ENCODE peak calls at places on chromosomes 2 and 18, in seven cellular contexts. One of them, this sample, is unnamed.

GRCh38 chr2:197708331-197708730 is 3.2 kb downstream of the MARS2 start:
- DNase-seq in transverse colon: no peak
- DNase-seq in stomach: no peak
- DNase-seq in K562: no peak
- DNase-seq in endothelial cell of umbilical vein: peak
- DNase-seq in spleen: no peak
- DNase-seq in prostate gland: no peak
- DNase-seq in this sample: no peak

GRCh38 chr2:163610817-163611556 is 124.8 kb downstream of the FIGN start:
- DNase-seq in transverse colon: no peak
- DNase-seq in stomach: no peak
- DNase-seq in K562: no peak
- DNase-seq in endothelial cell of umbilical vein: no peak
- DNase-seq in spleen: no peak
- DNase-seq in prostate gland: peak
- DNase-seq in this sample: no peak

GRCh38 chr2:181465686-181466375 is 8.6 kb downstream of the ITGA4 start:
- DNase-seq in transverse colon: no peak
- DNase-seq in stomach: no peak
- DNase-seq in K562: no peak
- DNase-seq in endothelial cell of umbilical vein: no peak
- DNase-seq in spleen: no peak
- DNase-seq in prostate gland: no peak
- DNase-seq in this sample: no peak

GRCh38 chr18:73613706-73614340 is 533.8 kb downstream of the FBXO15 start:
- DNase-seq in transverse colon: no peak
- DNase-seq in stomach: no peak
- DNase-seq in K562: no peak
- DNase-seq in endothelial cell of umbilical vein: no peak
- DNase-seq in spleen: no peak
- DNase-seq in prostate gland: no peak
- DNase-seq in this sample: no peak

GRCh38 chr2:163210430-163210918 is 371.9 kb upstream of the KCNH7 start:
- DNase-seq in transverse colon: no peak
- DNase-seq in stomach: no peak
- DNase-seq in K562: no peak
- DNase-seq in endothelial cell of umbilical vein: no peak
- DNase-seq in spleen: no peak
- DNase-seq in prostate gland: no peak
- DNase-seq in this sample: no peak

GRCh38 chr18:37698508-37699035 is 133.0 kb upstream of the CELF4 start:
- DNase-seq in transverse colon: no peak
- DNase-seq in stomach: no peak
- DNase-seq in K562: no peak
- DNase-seq in endothelial cell of umbilical vein: no peak
- DNase-seq in spleen: no peak
- DNase-seq in prostate gland: no peak
- DNase-seq in this sample: no peak

GRCh38 chr2:181104512-181105121 is 124.2 kb downstream of the UBE2E3 start:
- DNase-seq in transverse colon: peak
- DNase-seq in stomach: no peak
- DNase-seq in K562: peak
- DNase-seq in endothelial cell of umbilical vein: peak
- DNase-seq in spleen: no peak
- DNase-seq in prostate gland: peak
- DNase-seq in this sample: no peak

GRCh38 chr2:143684731-143685364 is 555.6 kb downstream of the ARHGAP15 start:
- DNase-seq in transverse colon: no peak
- DNase-seq in stomach: no peak
- DNase-seq in K562: no peak
- DNase-seq in endothelial cell of umbilical vein: no peak
- DNase-seq in spleen: no peak
- DNase-seq in prostate gland: no peak
- DNase-seq in this sample: no peak

GRCh38 chr2:189161894-189162293 is 17.7 kb downstream of the COL5A2 start:
- DNase-seq in transverse colon: no peak
- DNase-seq in stomach: no peak
- DNase-seq in K562: no peak
- DNase-seq in endothelial cell of umbilical vein: no peak
- DNase-seq in spleen: no peak
- DNase-seq in prostate gland: no peak
- DNase-seq in this sample: no peak

GRCh38 chr2:182186132-182186735 is 200.6 kb downstream of the PPP1R1C start:
- DNase-seq in transverse colon: no peak
- DNase-seq in stomach: no peak
- DNase-seq in K562: peak
- DNase-seq in endothelial cell of umbilical vein: peak
- DNase-seq in spleen: no peak
- DNase-seq in prostate gland: no peak
- DNase-seq in this sample: no peak

GRCh38 chr2:18991177-18992168 is 366.9 kb downstream of the OSR1 start:
- DNase-seq in transverse colon: peak
- DNase-seq in stomach: peak
- DNase-seq in K562: no peak
- DNase-seq in endothelial cell of umbilical vein: peak
- DNase-seq in spleen: no peak
- DNase-seq in prostate gland: peak
- DNase-seq in this sample: no peak

GRCh38 chr2:234339016-234339415 is 157.9 kb downstream of the ARL4C start:
- DNase-seq in transverse colon: no peak
- DNase-seq in stomach: no peak
- DNase-seq in K562: no peak
- DNase-seq in endothelial cell of umbilical vein: no peak
- DNase-seq in spleen: no peak
- DNase-seq in prostate gland: no peak
- DNase-seq in this sample: no peak

DNA sequence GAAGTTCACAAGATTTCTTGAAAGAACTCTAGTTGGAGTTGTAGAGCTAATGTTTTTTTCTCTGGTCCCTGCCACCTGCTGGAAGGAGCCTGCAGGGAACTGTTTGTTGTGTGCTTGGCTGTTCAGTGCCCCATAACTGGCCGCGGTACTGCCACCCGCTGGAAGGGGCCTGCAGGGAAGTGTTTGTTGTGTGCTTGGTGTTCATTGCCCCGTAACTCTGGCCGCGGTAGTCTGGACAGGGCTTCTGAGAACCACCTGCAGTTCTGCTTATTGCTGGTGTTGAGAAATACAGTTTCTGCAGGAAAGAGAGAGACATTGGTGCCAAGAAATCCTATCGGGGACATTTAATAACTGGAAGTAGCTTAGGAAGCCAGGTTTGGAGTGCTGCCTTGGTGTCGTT is 58.1 kb downstream of the AGAP1 start:
- DNase-seq in transverse colon: peak
- DNase-seq in stomach: peak
- DNase-seq in K562: peak
- DNase-seq in endothelial cell of umbilical vein: peak
- DNase-seq in spleen: peak
- DNase-seq in prostate gland: peak
- DNase-seq in this sample: no peak
- TF ChIP-seq POLR2AphosphoS5 in transverse colon: no peak
- TF ChIP-seq POLR2AphosphoS5 in stomach: peak
- TF ChIP-seq POLR2AphosphoS5 in K562: no peak
- TF ChIP-seq POLR2AphosphoS5 in endothelial cell of umbilical vein: no peak
- TF ChIP-seq POLR2AphosphoS5 in spleen: no peak
- TF ChIP-seq POLR2AphosphoS5 in prostate gland: peak
- TF ChIP-seq POLR2AphosphoS5 in this sample: no peak

GRCh38 chr2:130355578-130356431 is at the start of gene PTPN18:
- DNase-seq in transverse colon: peak
- DNase-seq in stomach: peak
- DNase-seq in K562: peak
- DNase-seq in endothelial cell of umbilical vein: peak
- DNase-seq in spleen: peak
- DNase-seq in prostate gland: peak
- DNase-seq in this sample: peak
- TF ChIP-seq POLR2A in transverse colon: peak
- TF ChIP-seq POLR2A in stomach: no peak
- TF ChIP-seq POLR2A in K562: peak
- TF ChIP-seq POLR2A in endothelial cell of umbilical vein: peak
- TF ChIP-seq POLR2A in spleen: no peak
- TF ChIP-seq POLR2A in prostate gland: peak
- TF ChIP-seq POLR2A in this sample: peak

GRCh38 chr2:60552096-60552850 is 1.2 kb downstream of the BCL11A start:
- DNase-seq in transverse colon: no peak
- DNase-seq in stomach: no peak
- DNase-seq in K562: no peak
- DNase-seq in endothelial cell of umbilical vein: peak
- DNase-seq in spleen: peak
- DNase-seq in prostate gland: no peak
- DNase-seq in this sample: no peak
- TF ChIP-seq POLR2AphosphoS5 in transverse colon: no peak
- TF ChIP-seq POLR2AphosphoS5 in stomach: no peak
- TF ChIP-seq POLR2AphosphoS5 in K562: no peak
- TF ChIP-seq POLR2AphosphoS5 in endothelial cell of umbilical vein: no peak
- TF ChIP-seq POLR2AphosphoS5 in spleen: peak
- TF ChIP-seq POLR2AphosphoS5 in prostate gland: no peak
- TF ChIP-seq POLR2AphosphoS5 in this sample: no peak

GRCh38 chr18:24015897-24016631 is 1.5 kb downstream of the TTC39C start:
- DNase-seq in transverse colon: no peak
- DNase-seq in stomach: no peak
- DNase-seq in K562: no peak
- DNase-seq in endothelial cell of umbilical vein: no peak
- DNase-seq in spleen: no peak
- DNase-seq in prostate gland: no peak
- DNase-seq in this sample: no peak

GRCh38 chr18:24014986-24015896 is 687 bp downstream of the TTC39C start:
- DNase-seq in transverse colon: peak
- DNase-seq in stomach: peak
- DNase-seq in K562: no peak
- DNase-seq in endothelial cell of umbilical vein: peak
- DNase-seq in spleen: peak
- DNase-seq in prostate gland: peak
- DNase-seq in this sample: peak

GRCh38 chr18:24016643-24017042 is 2.1 kb downstream of the TTC39C start:
- DNase-seq in transverse colon: no peak
- DNase-seq in stomach: no peak
- DNase-seq in K562: no peak
- DNase-seq in endothelial cell of umbilical vein: peak
- DNase-seq in spleen: no peak
- DNase-seq in prostate gland: no peak
- DNase-seq in this sample: no peak

GRCh38 chr18:24013061-24013460 is 1.5 kb upstream of the TTC39C start:
- DNase-seq in transverse colon: no peak
- DNase-seq in stomach: no peak
- DNase-seq in K562: no peak
- DNase-seq in endothelial cell of umbilical vein: no peak
- DNase-seq in spleen: no peak
- DNase-seq in prostate gland: no peak
- DNase-seq in this sample: no peak

GRCh38 chr18:24014062-24014985 is at the start of gene TTC39C:
- DNase-seq in transverse colon: peak
- DNase-seq in stomach: peak
- DNase-seq in K562: peak
- DNase-seq in endothelial cell of umbilical vein: peak
- DNase-seq in spleen: peak
- DNase-seq in prostate gland: peak
- DNase-seq in this sample: peak
- TF ChIP-seq POLR2A in transverse colon: peak
- TF ChIP-seq POLR2A in stomach: no peak
- TF ChIP-seq POLR2A in K562: no peak
- TF ChIP-seq POLR2A in endothelial cell of umbilical vein: no peak
- TF ChIP-seq POLR2A in spleen: no peak
- TF ChIP-seq POLR2A in prostate gland: no peak
- TF ChIP-seq POLR2A in this sample: peak

GRCh38 chr2:231662028-231662810 is 46.1 kb upstream of the PTMA start:
- DNase-seq in transverse colon: peak
- DNase-seq in stomach: peak
- DNase-seq in K562: peak
- DNase-seq in endothelial cell of umbilical vein: peak
- DNase-seq in spleen: peak
- DNase-seq in prostate gland: peak
- DNase-seq in this sample: peak
- TF ChIP-seq POLR2AphosphoS5 in transverse colon: peak
- TF ChIP-seq POLR2AphosphoS5 in stomach: peak
- TF ChIP-seq POLR2AphosphoS5 in K562: no peak
- TF ChIP-seq POLR2AphosphoS5 in endothelial cell of umbilical vein: peak
- TF ChIP-seq POLR2AphosphoS5 in spleen: peak
- TF ChIP-seq POLR2AphosphoS5 in prostate gland: peak
- TF ChIP-seq POLR2AphosphoS5 in this sample: peak

GRCh38 chr2:120736955-120737801 is 1.5 kb downstream of the GLI2 start:
- DNase-seq in transverse colon: no peak
- DNase-seq in stomach: peak
- DNase-seq in K562: no peak
- DNase-seq in endothelial cell of umbilical vein: no peak
- DNase-seq in spleen: peak
- DNase-seq in prostate gland: peak
- DNase-seq in this sample: no peak
- TF ChIP-seq POLR2A in transverse colon: no peak
- TF ChIP-seq POLR2A in stomach: no peak
- TF ChIP-seq POLR2A in K562: no peak
- TF ChIP-seq POLR2A in endothelial cell of umbilical vein: no peak
- TF ChIP-seq POLR2A in spleen: no peak
- TF ChIP-seq POLR2A in prostate gland: no peak
- TF ChIP-seq POLR2A in this sample: no peak

DNA sequence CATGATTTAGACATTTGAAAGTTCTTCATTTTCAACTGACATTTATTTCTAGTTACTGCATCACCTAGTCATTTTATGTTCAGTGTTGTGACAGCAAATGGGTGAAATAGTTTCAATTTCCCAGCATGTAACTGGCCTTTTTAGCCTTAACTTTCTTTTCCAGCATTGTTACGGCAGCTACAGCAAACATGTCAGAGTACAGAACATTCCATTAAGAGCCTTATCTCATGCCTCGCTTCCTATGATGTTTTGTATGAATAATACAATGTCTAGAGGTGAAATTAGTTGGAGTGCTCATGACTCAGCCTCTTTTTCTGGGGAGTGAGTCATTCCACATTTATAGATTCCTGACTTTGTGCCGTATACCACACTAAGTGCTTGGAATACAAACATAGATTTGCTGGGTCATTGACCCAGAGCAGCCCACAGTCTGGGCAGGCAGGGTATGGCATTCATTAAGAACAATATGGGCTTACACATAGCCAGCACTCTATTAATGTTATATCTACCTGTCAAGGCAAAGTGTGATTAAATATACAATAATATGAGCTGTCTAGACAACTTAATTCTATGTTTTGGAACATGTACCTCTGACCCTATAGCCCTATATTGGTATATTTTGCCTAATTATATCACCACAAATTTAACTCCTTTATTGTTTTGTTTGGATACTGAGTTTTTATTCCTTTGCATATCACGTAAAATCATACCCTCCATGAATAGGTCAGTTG is 72.2 kb downstream of the MAP2 start:
- DNase-seq in transverse colon: no peak
- DNase-seq in stomach: peak
- DNase-seq in K562: no peak
- DNase-seq in endothelial cell of umbilical vein: peak
- DNase-seq in spleen: no peak
- DNase-seq in prostate gland: no peak
- DNase-seq in this sample: no peak
- TF ChIP-seq POLR2AphosphoS5 in transverse colon: no peak
- TF ChIP-seq POLR2AphosphoS5 in stomach: peak
- TF ChIP-seq POLR2AphosphoS5 in K562: no peak
- TF ChIP-seq POLR2AphosphoS5 in endothelial cell of umbilical vein: peak
- TF ChIP-seq POLR2AphosphoS5 in spleen: no peak
- TF ChIP-seq POLR2AphosphoS5 in prostate gland: peak
- TF ChIP-seq POLR2AphosphoS5 in this sample: no peak

GRCh38 chr18:35267161-35267651 is 22.8 kb downstream of the ZSCAN30 start:
- DNase-seq in transverse colon: peak
- DNase-seq in stomach: peak
- DNase-seq in K562: no peak
- DNase-seq in endothelial cell of umbilical vein: peak
- DNase-seq in spleen: peak
- DNase-seq in prostate gland: peak
- DNase-seq in this sample: no peak
- TF ChIP-seq POLR2A in transverse colon: peak
- TF ChIP-seq POLR2A in stomach: no peak
- TF ChIP-seq POLR2A in K562: no peak
- TF ChIP-seq POLR2A in endothelial cell of umbilical vein: no peak
- TF ChIP-seq POLR2A in spleen: no peak
- TF ChIP-seq POLR2A in prostate gland: no peak
- TF ChIP-seq POLR2A in this sample: no peak

This sample was measured in GM12892.